ENCODE peak calls at places on chromosome 13, in five cellular contexts. A is C1 segment of cervical spinal cord; V is stimulated activated CD8-positive, alpha-beta memory T cell treated with anti-CD3 and anti-CD28 coated beads, Interleukin-15, amount 100 ng/mL, for 1 hour; W is activated T-helper 1 cell treated with Interleukin-2 at 50 U/mL for 16 hours; N is AG20443. H is an unnamed sample.

GRCh38 chr13:106958690-106959089 is 390.8 kb upstream of the ARGLU1 start:
- DNase-seq in A (no peak), N (no peak), V (no peak), W (no peak), H (no peak)

GRCh38 chr13:28792992-28793391 is 27.1 kb upstream of the MTUS2 start:
- DNase-seq in N (peak), W (no peak), A (no peak), V (no peak), H (no peak)

GRCh38 chr13:26629260-26629659 is 71.8 kb downstream of the WASF3 start:
- DNase-seq in V (no peak), A (no peak), W (no peak), N (no peak), H (no peak)

GRCh38 chr13:35889560-35889959 is 241.6 kb downstream of the DCLK1 start:
- DNase-seq in A (no peak), N (no peak), W (no peak), V (no peak), H (no peak)

GRCh38 chr13:36217456-36217855 is 3.1 kb upstream of the SOHLH2 start:
- DNase-seq in N (no peak), V (no peak), A (no peak), W (no peak), H (no peak)

GRCh38 chr13:97058896-97059295 is 64.6 kb upstream of the OXGR1 start:
- DNase-seq in V (no peak), A (no peak), N (peak), W (no peak), H (no peak)

GRCh38 chr13:95603887-95604533 is 40.5 kb downstream of the DZIP1 start:
- DNase-seq in A (no peak), V (no peak), W (no peak), N (no peak), H (no peak)

GRCh38 chr13:33644607-33645543 is 173.1 kb upstream of the RFC3 start:
- DNase-seq in W (no peak), N (peak), A (no peak), V (no peak), H (no peak)

GRCh38 chr13:94464771-94465170 is 14.7 kb downstream of the DCT start:
- DNase-seq in W (no peak), N (no peak), V (no peak), A (no peak), H (no peak)

GRCh38 chr13:65594255-65594654 is 1635.9 kb downstream of the PCDH9 start:
- DNase-seq in V (no peak), N (no peak), W (no peak), A (no peak), H (no peak)

GRCh38 chr13:112724788-112725345 is 35.0 kb downstream of the ATP11A start:
- DNase-seq in W (no peak), A (no peak), V (no peak), N (no peak), H (no peak)

GRCh38 chr13:21675095-21676007 is 4.5 kb downstream of the FGF9 start:
- DNase-seq in V (no peak), N (peak), W (no peak), A (no peak), H (no peak)

GRCh38 chr13:34114581-34114980 is 296.6 kb downstream of the RFC3 start:
- DNase-seq in V (no peak), N (no peak), W (no peak), A (no peak), H (no peak)

GRCh38 chr13:37640499-37640898 is 41.9 kb upstream of the POSTN start:
- DNase-seq in W (no peak), V (no peak), N (peak), A (no peak), H (no peak)

GRCh38 chr13:50228527-50228926 is 213.3 kb downstream of the KCNRG start:
- DNase-seq in V (no peak), A (no peak), W (no peak), N (no peak), H (no peak)

GRCh38 chr13:29589234-29589633 is 6.3 kb downstream of the SLC7A1 start:
- DNase-seq in V (no peak), A (no peak), N (peak), W (no peak), H (no peak)

GRCh38 chr13:78601124-78601885 is 2.0 kb downstream of the POU4F1 start:
- DNase-seq in W (no peak), N (no peak), V (no peak), A (no peak), H (no peak)

GRCh38 chr13:51532736-51533197 is 51.5 kb upstream of the WDFY2 start:
- DNase-seq in A (no peak), N (no peak), V (no peak), W (no peak), H (no peak)

GRCh38 chr13:22698477-22698876 is 482.3 kb upstream of the SGCG start:
- DNase-seq in V (no peak), W (no peak), N (no peak), A (no peak), H (no peak)

GRCh38 chr13:97454699-97455098 is 20.7 kb downstream of the RAP2A start:
- DNase-seq in W (no peak), N (no peak), V (no peak), A (no peak), H (no peak)

GRCh38 chr13:114275309-114275708 is 6.1 kb upstream of the UPF3A start:
- DNase-seq in A (no peak), V (no peak), W (no peak), N (no peak), H (no peak)

GRCh38 chr13:50730496-50731171 is 112.9 kb downstream of the DLEU7 start:
- DNase-seq in W (no peak), N (no peak), V (no peak), A (no peak), H (no peak)

GRCh38 chr13:91142572-91142971 is 204.9 kb upstream of the MIR17HG start:
- DNase-seq in A (no peak), N (peak), V (no peak), W (no peak), H (no peak)